ENCODE peak calls at places on chromosome 12, in ten cellular contexts. U is OCI-M1; K is body of pancreas; P is HFFc6; L is pons; I is COR-L47; H is anterior cingulate cortex; E is non-pigmented ciliary epithelial cell; D is suprapubic skin; Z is activated naive CD8-positive, alpha-beta T cell treated with anti-CD3 and anti-CD28 coated beads, Interleukin-2, amount 50 U/mL, for 24 hours. O is an unnamed sample.

GRCh38 chr12:58413794-58414193 is 472.4 kb downstream of the ATP23 start:
- DNase-seq in U (no peak), K (no peak), P (peak; percentile 78), L (no peak), I (no peak), H (no peak), E (peak; percentile 52), D (no peak), Z (no peak), O (no peak)

GRCh38 chr12:11929714-11930113 is 141.0 kb upstream of the BCL2L14 start:
- DNase-seq in U (no peak), K (no peak), P (no peak), L (no peak), I (no peak), H (no peak), E (no peak), D (no peak), Z (no peak), O (no peak)

GRCh38 chr12:56991319-56991906 is 14.9 kb downstream of the ZBTB39 start:
- DNase-seq in U (peak; percentile 81), K (no peak), P (no peak), L (peak; percentile 78), I (no peak), H (no peak), E (no peak), D (no peak), Z (no peak), O (no peak)

GRCh38 chr12:86724716-86725115 is 468.5 kb upstream of the MGAT4C start:
- DNase-seq in U (no peak), K (no peak), P (peak; percentile 53), L (no peak), I (no peak), H (no peak), E (peak; percentile 57), D (no peak), Z (no peak), O (no peak)

GRCh38 chr12:121791671-121792496 is 1.6 kb downstream of the RHOF start:
- DNase-seq in U (no peak), K (no peak), P (no peak), L (no peak), I (no peak), H (no peak), E (no peak), D (no peak), Z (peak; percentile 61), O (no peak)

GRCh38 chr12:117321572-117321971 is 39.9 kb downstream of the NOS1 start:
- DNase-seq in U (no peak), K (no peak), P (no peak), L (no peak), I (no peak), H (no peak), E (no peak), D (no peak), Z (no peak), O (no peak)

GRCh38 chr12:96210376-96211055 is 16.3 kb downstream of the ELK3 start:
- DNase-seq in U (no peak), K (no peak), P (no peak), L (no peak), I (no peak), H (no peak), E (no peak), D (no peak), Z (peak; percentile 39), O (no peak)

GRCh38 chr12:46221255-46222128 is 47.4 kb downstream of the SLC38A1 start:
- DNase-seq in U (no peak), K (no peak), P (peak; percentile 61), L (no peak), I (no peak), H (no peak), E (peak; percentile 40), D (no peak), Z (no peak), O (no peak)

GRCh38 chr12:10634427-10634826 is 21.0 kb upstream of the MAGOHB start:
- DNase-seq in U (no peak), K (no peak), P (peak; percentile 82), L (no peak), I (no peak), H (no peak), E (peak; percentile 58), D (no peak), Z (no peak), O (no peak)

O was measured in natural killer cell treated with Interleukin-12 subunit alpha and Interleukin-12 subunit beta and Interleukin-15 and Interleukin-18, amount 100 ng/mL, for 72 hours.